ENCODE peak calls at places on chromosomes 6 and 20, in four cellular contexts. T is dorsolateral prefrontal cortex, E is neural crest cell, R is type B pancreatic cell. G is an unnamed sample.

GRCh38 chr6:134375199-134375598 is 57.3 kb upstream of the SGK1 start:
- DNase-seq in E (no peak), T (no peak), R (no peak), G (no peak)

GRCh38 chr6:159174263-159174974 is 5.2 kb downstream of the FNDC1 start:
- DNase-seq in E (peak), R (peak), T (peak), G (no peak)

GRCh38 chr6:20409427-20409971 is 7.8 kb downstream of the E2F3 start:
- DNase-seq in E (no peak), T (no peak), R (no peak), G (no peak)

GRCh38 chr6:116217069-116217468 is 36.8 kb downstream of the TSPYL4 start:
- DNase-seq in T (no peak), R (no peak), E (no peak), G (no peak)

GRCh38 chr6:56772737-56773184 is 130.1 kb upstream of the DST start:
- DNase-seq in E (no peak), R (no peak), T (no peak), G (peak)

GRCh38 chr20:53142225-53142624 is 170.1 kb downstream of the TSHZ2 start:
- DNase-seq in E (no peak), T (no peak), R (no peak), G (no peak)

GRCh38 chr6:52022675-52023074 is 64.7 kb downstream of the PKHD1 start:
- DNase-seq in R (no peak), T (no peak), E (no peak), G (no peak)

GRCh38 chr20:1118336-1119127 is at the start of gene PSMF1:
- DNase-seq in E (peak), T (peak), R (peak), G (peak)

GRCh38 chr20:20364016-20364746 is 3.7 kb upstream of the INSM1 start:
- DNase-seq in R (no peak), E (peak), T (no peak), G (no peak)

GRCh38 chr6:21395121-21395520 is 198.4 kb upstream of the SOX4 start:
- DNase-seq in R (no peak), T (no peak), E (no peak), G (no peak)

GRCh38 chr20:62376112-62377063 is 9.3 kb upstream of the LAMA5 start:
- DNase-seq in R (no peak), T (no peak), E (no peak), G (no peak)

GRCh38 chr6:75893058-75893775 is 144.2 kb downstream of the MYO6 start:
- DNase-seq in R (no peak), T (no peak), E (no peak), G (peak)

GRCh38 chr20:49482621-49483017 is at the start of gene KCNB1:
- DNase-seq in E (peak), R (peak), T (no peak), G (no peak)

GRCh38 chr6:167116109-167116837 is 6.6 kb upstream of the CCR6 start:
- DNase-seq in E (no peak), T (no peak), R (no peak), G (no peak)

GRCh38 chr20:58981564-58982364 is 708 bp downstream of the NELFCD start:
- DNase-seq in R (peak), E (no peak), T (no peak), G (no peak)

GRCh38 chr6:161164182-161164625 is 109.7 kb downstream of the AGPAT4 start:
- DNase-seq in R (no peak), E (no peak), T (no peak), G (no peak)

GRCh38 chr6:161161121-161161520 is 112.7 kb downstream of the AGPAT4 start:
- DNase-seq in R (no peak), T (no peak), E (no peak), G (no peak)

GRCh38 chr6:161161889-161162624 is 111.8 kb downstream of the AGPAT4 start:
- DNase-seq in R (no peak), T (no peak), E (no peak), G (peak)

GRCh38 chr6:161163466-161164181 is 110.2 kb downstream of the AGPAT4 start:
- DNase-seq in T (no peak), E (no peak), R (no peak), G (no peak)

GRCh38 chr6:161162722-161163121 is 111.1 kb downstream of the AGPAT4 start:
- DNase-seq in E (no peak), R (no peak), T (no peak), G (no peak)
- TF ChIP-seq CTCF in E (no peak), R (no peak), T (no peak), G (no peak)

DNA sequence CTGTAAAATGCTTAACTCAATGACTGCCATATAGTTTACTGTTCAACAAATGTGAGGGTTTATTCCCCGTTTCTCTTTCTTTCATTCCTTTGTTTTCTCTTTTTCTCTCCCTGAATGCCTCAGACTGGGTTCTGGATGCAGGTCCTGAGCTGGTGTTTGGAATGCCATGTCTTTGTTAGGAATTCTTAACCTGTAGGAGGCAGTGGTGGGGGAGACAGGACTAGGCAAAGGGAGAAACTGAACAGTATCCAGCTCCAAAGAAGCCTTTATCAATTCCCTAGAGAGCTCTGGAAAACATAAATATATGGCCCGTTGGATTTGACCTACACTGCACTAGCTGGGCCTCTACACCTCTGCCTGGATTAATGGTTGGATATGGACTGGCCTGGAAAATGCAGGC is 621.2 kb upstream of the SLC35B3 start:
- DNase-seq in T (no peak), R (no peak), E (no peak), G (no peak)
- TF ChIP-seq CTCF in T (no peak), R (no peak), E (no peak), G (no peak)

DNA sequence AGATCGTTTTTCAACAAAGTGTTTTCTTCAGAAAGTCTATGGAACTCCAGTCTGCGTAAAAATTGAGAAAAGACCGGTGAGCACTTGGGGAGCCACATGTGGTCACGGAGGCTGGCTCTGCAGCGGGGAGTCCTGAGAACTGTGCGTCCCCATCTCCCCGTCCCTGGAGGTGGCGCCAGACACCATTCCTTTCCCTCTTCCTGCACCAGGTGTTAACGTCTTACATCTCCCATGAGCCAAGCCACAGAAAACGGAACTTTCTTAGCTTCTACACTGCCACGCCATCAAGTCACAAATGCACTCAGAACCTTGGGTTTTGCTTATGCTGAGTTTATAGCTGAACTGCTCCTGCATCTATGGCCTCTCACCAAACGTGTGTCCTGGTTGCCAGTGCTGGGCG is 62.6 kb downstream of the GINS1 start:
- DNase-seq in R (no peak), T (no peak), E (no peak), G (no peak)
- TF ChIP-seq CTCF in R (peak), T (no peak), E (peak), G (peak)

GRCh38 chr6:107026965-107027364 is 1.0 kb upstream of the MTRES1 start:
- DNase-seq in E (no peak), T (no peak), R (no peak), G (no peak)
- TF ChIP-seq CTCF in E (no peak), T (no peak), R (no peak), G (no peak)

DNA sequence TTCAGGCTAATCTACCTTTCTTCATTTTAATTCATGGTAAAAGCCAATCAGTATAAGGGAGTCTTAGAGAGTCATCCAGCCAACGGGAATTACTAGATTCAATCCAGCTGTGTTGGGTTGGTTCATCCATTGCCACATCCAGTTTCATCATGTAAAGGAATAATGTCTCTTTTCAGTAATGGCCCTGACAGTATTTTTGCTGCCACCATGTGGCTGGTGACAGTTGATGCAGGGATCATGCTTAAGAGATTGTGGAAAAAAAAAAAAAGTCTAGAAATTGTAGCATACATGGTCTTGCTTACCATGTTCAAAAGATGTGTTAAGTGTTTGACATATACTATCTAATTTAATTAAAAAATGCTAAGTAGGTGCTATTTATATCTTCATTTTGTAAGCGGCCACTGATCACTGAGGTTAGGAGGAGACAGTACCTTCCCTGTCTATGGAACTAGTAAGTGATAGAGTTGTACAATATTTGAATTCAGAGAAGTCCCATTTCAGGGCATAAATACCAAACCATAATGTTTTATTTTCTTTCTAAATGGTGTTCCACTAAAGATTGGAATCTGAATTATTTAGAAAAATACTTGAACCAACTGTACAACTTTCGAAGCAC is 135.9 kb downstream of the KHDRBS2 start:
- DNase-seq in T (no peak), R (no peak), E (peak), G (no peak)
- TF ChIP-seq CTCF in T (peak), R (peak), E (peak), G (peak)

GRCh38 chr20:44247131-44247571 is at the start of gene GDAP1L1:
- DNase-seq in T (peak), E (peak), R (no peak), G (no peak)

GRCh38 chr20:44247676-44248419 is 740 bp downstream of the GDAP1L1 start:
- DNase-seq in R (peak), T (peak), E (peak), G (no peak)

GRCh38 chr20:44248420-44248759 is 1.3 kb downstream of the GDAP1L1 start:
- DNase-seq in E (no peak), T (no peak), R (no peak), G (no peak)

GRCh38 chr20:44241796-44242195 is 5.3 kb upstream of the GDAP1L1 start:
- DNase-seq in E (no peak), R (no peak), T (no peak), G (no peak)

DNA sequence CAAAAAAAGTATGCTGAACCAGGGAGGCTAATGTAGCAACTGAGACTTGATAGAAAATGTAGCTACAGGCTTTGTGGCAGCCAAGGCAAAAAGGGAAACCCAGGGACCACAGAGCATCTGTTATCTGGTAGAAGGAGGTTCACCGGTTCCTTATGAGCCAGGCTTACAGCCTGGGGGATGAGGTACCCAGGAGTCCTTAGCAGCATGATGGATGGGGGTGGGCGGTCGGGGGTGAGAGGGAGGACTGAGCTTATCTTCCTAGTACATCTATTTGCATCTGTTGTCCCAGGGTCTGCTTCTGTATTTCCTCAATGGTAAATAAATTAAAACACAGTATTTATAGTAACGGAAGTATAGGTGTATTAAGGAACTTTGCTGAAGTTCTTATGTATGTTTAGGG is 1.1 kb upstream of the GDAP1L1 start:
- DNase-seq in T (no peak), R (no peak), E (no peak), G (no peak)
- TF ChIP-seq CTCF in T (no peak), R (no peak), E (no peak), G (no peak)

GRCh38 chr6:18126116-18126515 is 3.6 kb upstream of the NHLRC1 start:
- DNase-seq in E (no peak), T (no peak), R (no peak), G (no peak)

GRCh38 chr6:18119236-18119635 is 3.2 kb downstream of the NHLRC1 start:
- DNase-seq in E (no peak), T (no peak), R (no peak), G (no peak)

GRCh38 chr6:18122128-18123093 is at the start of gene NHLRC1:
- DNase-seq in E (peak), R (peak), T (peak), G (peak)

GRCh38 chr6:18118330-18118729 is 4.1 kb downstream of the NHLRC1 start:
- DNase-seq in T (no peak), E (no peak), R (no peak), G (no peak)

DNA sequence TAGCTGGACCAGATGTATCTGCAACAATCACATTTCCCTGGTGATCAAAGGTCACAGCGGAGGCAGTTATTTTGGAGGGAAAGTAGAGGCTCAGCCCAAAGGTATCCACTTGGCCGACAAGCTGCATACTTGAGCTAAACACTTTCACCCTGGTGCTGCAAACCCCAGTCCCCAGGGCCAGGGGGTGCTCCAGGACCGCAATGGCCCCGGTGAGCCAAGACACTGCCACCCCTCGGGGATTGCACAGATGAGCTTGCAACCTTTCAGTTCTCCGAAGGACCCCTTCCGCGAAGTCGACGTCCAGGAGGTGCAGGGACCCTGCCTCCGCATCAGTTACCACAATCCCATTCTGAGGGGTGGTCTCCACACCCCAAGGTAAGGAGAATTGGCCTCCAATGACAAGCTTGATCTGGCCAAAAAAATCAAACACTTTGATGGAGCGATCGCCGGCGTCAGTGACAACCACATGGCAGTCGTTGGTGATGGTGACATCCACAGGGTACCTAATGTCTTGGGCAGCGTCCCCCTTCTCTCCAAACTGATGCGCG is 823 bp downstream of the NHLRC1 start:
- DNase-seq in E (no peak), T (no peak), R (no peak), G (no peak)
- TF ChIP-seq CTCF in E (no peak), T (no peak), R (no peak), G (no peak)

G was measured in AG09319.